ENCODE peak calls at places on chromosome 6, in six cellular contexts. U, V, L, T, D and I are unnamed samples. For H3K4me1 and H3K9me3, the result is how much of the 10 kb centered on the place peaks cover.

GRCh38 chr6:33995873-33996475 is 149.9 kb downstream of the GRM4 start:
- DNase-seq in U (peak), V (no peak), L (no peak), T (no peak), D (no peak), I (no peak)

GRCh38 chr6:27040244-27041042 is 207.1 kb upstream of the PRSS16 start:
- DNase-seq in U (no peak), V (no peak), L (no peak), T (no peak), D (no peak), I (no peak)

GRCh38 chr6:167590193-167590592 is 236.5 kb upstream of the AFDN start:
- DNase-seq in U (no peak), V (no peak), L (no peak), T (no peak), D (no peak), I (no peak)

GRCh38 chr6:79946773-79947190 is 571 bp downstream of the ELOVL4 start:
- DNase-seq in U (peak), V (no peak), L (peak), T (peak), D (no peak), I (no peak)

GRCh38 chr6:37698264-37699137 is 818 bp upstream of the MDGA1 start:
- DNase-seq in U (peak), V (peak), L (peak), T (peak), D (no peak), I (peak)

GRCh38 chr6:44730771-44731391 is 343.4 kb downstream of the CDC5L start:
- DNase-seq in U (no peak), V (no peak), L (no peak), T (no peak), D (no peak), I (no peak)

GRCh38 chr6:107264357-107264831 is 149.1 kb upstream of the BEND3 start:
- DNase-seq in U (no peak), V (no peak), L (no peak), T (peak), D (no peak), I (no peak)

GRCh38 chr6:135334169-135334568 is 153.1 kb downstream of the MYB start:
- DNase-seq in U (no peak), V (no peak), L (no peak), T (peak), D (no peak), I (no peak)

GRCh38 chr6:119978274-119978889 is 628.8 kb upstream of the MAN1A1 start:
- DNase-seq in U (no peak), V (no peak), L (no peak), T (peak), D (no peak), I (no peak)

GRCh38 chr6:5341845-5342244 is 80.5 kb downstream of the FARS2 start:
- DNase-seq in U (no peak), V (no peak), L (no peak), T (no peak), D (no peak), I (no peak)

GRCh38 chr6:96124778-96125177 is 109.0 kb downstream of the FUT9 start:
- DNase-seq in U (no peak), V (no peak), L (no peak), T (no peak), D (no peak), I (no peak)

GRCh38 chr6:109081026-109081425 is 13.6 kb downstream of the SESN1 start:
- DNase-seq in U (no peak), V (no peak), L (no peak), T (no peak), D (no peak), I (no peak)

GRCh38 chr6:145310116-145310515 is 425.2 kb downstream of the EPM2A start:
- DNase-seq in U (no peak), V (no peak), L (no peak), T (no peak), D (no peak), I (no peak)

GRCh38 chr6:41201784-41202181 is 834 bp upstream of the TREML2 start:
- DNase-seq in U (no peak), V (no peak), L (peak), T (no peak), D (no peak), I (no peak)

GRCh38 chr6:25302677-25303128 is 23.5 kb downstream of the CARMIL1 start:
- DNase-seq in U (no peak), V (no peak), L (no peak), T (peak), D (no peak), I (no peak)

GRCh38 chr6:95489185-95489863 is 88.0 kb upstream of the MANEA start:
- DNase-seq in U (no peak), V (no peak), L (no peak), T (no peak), D (no peak), I (no peak)

GRCh38 chr6:34242252-34243130 is 5.8 kb downstream of the HMGA1 start:
- DNase-seq in U (no peak), V (no peak), L (no peak), T (no peak), D (no peak), I (no peak)

GRCh38 chr6:37038297-37039198 is 33.1 kb downstream of the FGD2 start:
- DNase-seq in U (no peak), V (no peak), L (no peak), T (no peak), D (peak), I (no peak)

DNA sequence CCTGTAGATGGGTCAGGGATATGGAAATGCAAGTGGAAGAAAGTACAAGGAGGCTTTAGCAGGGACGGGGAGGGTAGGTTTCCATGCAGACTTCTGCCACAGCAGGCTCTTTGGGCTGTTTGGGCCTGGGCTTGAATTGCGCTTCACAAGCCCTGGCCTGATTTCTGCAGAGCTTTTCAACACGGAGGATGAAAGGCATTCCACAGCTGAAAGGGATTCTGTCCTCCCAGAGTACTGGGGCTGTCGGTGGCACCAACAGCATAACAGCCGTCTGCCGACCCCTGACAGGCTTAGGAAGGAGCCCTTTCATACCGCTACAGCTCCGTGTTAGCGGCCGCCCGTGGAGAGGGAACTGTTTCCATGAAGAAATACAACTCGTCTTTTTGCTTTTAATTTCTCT is 22.9 kb upstream of the TBC1D7 start:
- DNase-seq in U (peak), V (no peak), L (no peak), T (no peak), D (no peak), I (no peak)
- H3K4me1 ChIP-seq in U (under half), V (under half), L (under half), T (under half), D (under half), I (under half)

DNA sequence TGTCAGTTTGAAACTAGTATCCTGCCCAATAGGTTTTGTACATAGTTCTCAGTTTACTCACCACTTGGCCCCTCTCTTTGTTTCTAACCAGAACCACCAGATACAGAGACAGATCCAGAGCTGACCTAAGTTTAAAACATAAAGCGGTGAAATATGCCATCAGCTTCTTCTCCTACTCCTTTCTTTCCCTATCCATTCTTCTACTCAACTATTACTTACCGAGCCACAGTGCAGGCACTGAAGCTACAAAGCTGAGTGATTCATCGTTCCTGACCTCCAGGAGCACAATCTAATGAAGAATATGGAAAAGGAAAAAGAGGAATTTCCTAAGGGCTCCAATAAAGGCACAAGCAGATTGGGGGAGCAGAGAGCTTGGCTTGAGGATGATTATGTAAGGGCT is 286.0 kb downstream of the FOXC1 start:
- DNase-seq in U (no peak), V (no peak), L (no peak), T (no peak), D (no peak), I (no peak)
- H3K9me3 ChIP-seq in U (under half), V (under half), L (under half), T (under half), D (under half), I (under half)

DNA sequence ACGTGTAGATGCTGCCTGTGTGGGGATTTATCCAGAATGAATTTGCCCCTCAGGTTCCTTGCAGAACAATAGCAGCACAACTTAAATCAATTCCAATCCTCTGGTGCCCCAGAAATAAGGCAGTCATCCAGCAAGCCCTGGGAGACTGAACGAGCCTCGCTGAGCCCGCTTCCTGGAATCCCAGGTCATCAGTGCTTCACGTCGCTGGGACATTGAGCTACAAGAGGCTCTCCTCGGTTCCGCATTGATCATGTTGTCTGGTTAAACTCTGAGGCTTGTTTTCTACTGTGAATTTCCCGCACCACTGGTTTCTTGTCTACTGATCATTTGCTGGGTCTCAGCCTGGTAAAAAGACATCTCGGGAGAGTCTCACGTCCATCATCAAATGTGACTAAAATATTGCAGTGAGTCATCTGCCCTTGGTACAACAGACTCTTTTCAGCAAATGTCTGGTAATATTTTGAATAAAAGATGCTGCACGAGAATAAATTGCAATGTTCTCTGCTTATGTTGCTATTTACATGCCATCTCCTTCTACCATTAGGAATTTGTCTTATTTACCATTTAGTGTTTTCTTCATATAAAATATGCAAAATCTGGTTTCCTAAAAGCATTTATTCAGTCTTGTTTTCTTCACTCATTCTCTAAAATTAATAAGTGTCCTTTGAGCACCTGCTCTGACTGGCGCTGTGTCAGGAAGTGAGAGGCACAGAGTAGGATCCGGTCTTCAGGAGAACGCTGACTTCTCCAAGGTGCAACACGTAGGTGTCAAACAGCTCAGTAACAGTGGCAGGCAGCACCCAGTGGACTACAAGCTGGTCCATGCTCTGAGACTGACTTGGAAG is 569.3 kb downstream of the QKI start:
- DNase-seq in U (no peak), V (no peak), L (no peak), T (no peak), D (no peak), I (no peak)
- H3K27ac ChIP-seq in U (no peak), V (no peak), L (no peak), T (no peak), D (no peak), I (no peak)

GRCh38 chr6:131068165-131068564 is 5.1 kb upstream of the EPB41L2 start:
- DNase-seq in U (no peak), V (no peak), L (no peak), T (no peak), D (no peak), I (no peak)

GRCh38 chr6:131067521-131067920 is 4.5 kb upstream of the EPB41L2 start:
- DNase-seq in U (no peak), V (no peak), L (no peak), T (no peak), D (no peak), I (no peak)

GRCh38 chr6:131065824-131066171 is 2.8 kb upstream of the EPB41L2 start:
- DNase-seq in U (no peak), V (no peak), L (no peak), T (no peak), D (no peak), I (no peak)

GRCh38 chr6:131073577-131073976 is 10.5 kb upstream of the EPB41L2 start:
- DNase-seq in U (no peak), V (no peak), L (no peak), T (no peak), D (no peak), I (no peak)

GRCh38 chr6:131070061-131070460 is 7.0 kb upstream of the EPB41L2 start:
- DNase-seq in U (no peak), V (no peak), L (no peak), T (no peak), D (no peak), I (no peak)
- H3K4me1 ChIP-seq in U (under half), V (under half), L (under half), T (under half), D (under half), I (under half)

DNA sequence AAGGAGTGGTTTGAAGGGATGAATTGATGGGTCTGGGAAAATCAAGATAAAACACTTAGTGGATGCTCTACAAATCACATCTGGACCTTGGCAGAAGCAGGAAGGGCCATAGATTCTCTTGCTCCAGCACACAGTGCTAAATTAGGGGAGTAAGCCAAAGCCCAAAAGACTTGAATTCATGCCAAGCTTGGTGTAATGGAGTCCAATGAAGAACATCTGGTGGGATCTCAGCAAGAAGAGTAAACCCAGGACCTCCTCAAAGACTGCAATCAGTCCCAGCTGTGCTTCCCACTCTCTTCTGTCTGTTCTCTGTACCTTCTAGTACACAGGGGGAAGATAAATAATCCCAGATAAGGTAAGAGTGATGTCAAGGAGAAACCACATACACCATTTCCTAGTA is 683.4 kb downstream of the RNF144B start:
- DNase-seq in U (no peak), V (no peak), L (no peak), T (no peak), D (no peak), I (no peak)
- H3K9me3 ChIP-seq in U (under half), V (under half), L (under half), T (under half), D (under half), I (under half)

GRCh38 chr6:21801786-21802610 is 208.4 kb downstream of the SOX4 start:
- DNase-seq in U (no peak), V (no peak), L (no peak), T (no peak), D (no peak), I (no peak)
- H3K27ac ChIP-seq in U (no peak), V (no peak), L (no peak), T (peak), D (no peak), I (no peak)

GRCh38 chr6:111593516-111593824 is 12.2 kb downstream of the TRAF3IP2 start:
- DNase-seq in U (no peak), V (no peak), L (no peak), T (no peak), D (no peak), I (no peak)
- H3K4me1 ChIP-seq in U (under half), V (under half), L (under half), T (half or more), D (under half), I (under half)

DNA sequence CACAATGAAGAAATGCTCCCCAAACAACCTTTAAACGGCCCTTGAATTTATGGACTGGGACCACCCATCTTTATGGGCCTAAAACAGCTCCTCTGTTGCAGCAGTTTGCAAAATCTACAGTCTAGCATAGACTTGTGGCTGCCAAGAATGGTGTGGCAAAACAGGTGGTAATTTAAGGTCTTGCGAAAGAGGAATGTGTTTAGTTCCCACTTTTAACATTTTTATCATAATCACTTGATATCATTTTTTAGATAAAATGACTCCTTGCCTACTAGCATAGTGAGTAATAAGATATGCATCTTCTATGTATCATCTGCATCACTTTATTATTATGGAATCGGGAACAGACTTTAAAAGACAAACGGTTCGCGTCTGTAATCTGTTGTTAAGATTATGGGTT is 159.4 kb upstream of the C6orf118 start:
- DNase-seq in U (no peak), V (no peak), L (no peak), T (no peak), D (no peak), I (no peak)
- H3K9me3 ChIP-seq in U (under half), V (under half), L (under half), T (under half), D (under half), I (under half)

GRCh38 chr6:82062219-82062618 is 185.3 kb downstream of the IBTK start:
- DNase-seq in U (no peak), V (no peak), L (no peak), T (no peak), D (no peak), I (no peak)

GRCh38 chr6:82056567-82056966 is 191.0 kb downstream of the IBTK start:
- DNase-seq in U (no peak), V (no peak), L (no peak), T (no peak), D (no peak), I (no peak)

GRCh38 chr6:82057846-82058554 is 189.5 kb downstream of the IBTK start:
- DNase-seq in U (no peak), V (no peak), L (no peak), T (no peak), D (no peak), I (no peak)
- H3K27ac ChIP-seq in U (no peak), V (no peak), L (no peak), T (no peak), D (no peak), I (no peak)

GRCh38 chr6:134103004-134103403 is 50.6 kb upstream of the SLC2A12 start:
- DNase-seq in U (no peak), V (no peak), L (no peak), T (no peak), D (no peak), I (no peak)
- H3K4me1 ChIP-seq in U (under half), V (under half), L (under half), T (under half), D (under half), I (under half)